ENCODE peak calls at places on chromosomes 6 and 20, in seven cellular contexts. W is IMR-90, X is mesendoderm, L is H9, N is neuronal stem cell, I is H1, E is trophoblast cell. C is an unnamed sample.

GRCh38 chr6:37506479-37506878 is 6.8 kb upstream of the CCDC167 start:
- DNase-seq in W (no peak), X (no peak), L (no peak), N (no peak), I (no peak), E (no peak), C (no peak)

GRCh38 chr6:8027965-8028651 is 36.1 kb downstream of the BLOC1S5 start:
- DNase-seq in W (peak; percentile 38), X (no peak), L (no peak), N (no peak), I (no peak), E (no peak), C (peak; percentile 44)

GRCh38 chr6:87698618-87699017 is 3.4 kb downstream of the AKIRIN2 start:
- DNase-seq in W (peak; percentile 40), X (no peak), L (no peak), N (no peak), I (no peak), E (no peak), C (peak; percentile 41)

GRCh38 chr6:40791004-40791403 is 203.8 kb upstream of the LRFN2 start:
- DNase-seq in W (no peak), X (peak; percentile 99), L (peak; percentile 36), N (no peak), I (no peak), E (no peak), C (peak; percentile 16)

GRCh38 chr6:2375443-2375842 is 130.0 kb upstream of the GMDS start:
- DNase-seq in W (no peak), X (no peak), L (no peak), N (no peak), I (no peak), E (no peak), C (no peak)

GRCh38 chr20:31872406-31872805 is 2.0 kb downstream of the TTLL9 start:
- DNase-seq in W (no peak), X (no peak), L (no peak), N (no peak), I (no peak), E (no peak), C (no peak)

GRCh38 chr20:53399592-53400335 is 193.9 kb downstream of the ZNF217 start:
- DNase-seq in W (no peak), X (no peak), L (no peak), N (no peak), I (no peak), E (no peak), C (no peak)

GRCh38 chr6:139778113-139778512 is 403.7 kb upstream of the CITED2 start:
- DNase-seq in W (no peak), X (no peak), L (no peak), N (no peak), I (no peak), E (no peak), C (no peak)

GRCh38 chr20:41081276-41081814 is 52.7 kb downstream of the TOP1 start:
- DNase-seq in W (peak; percentile 82), X (no peak), L (no peak), N (no peak), I (no peak), E (no peak), C (peak; percentile 50)

GRCh38 chr6:113809818-113810217 is 47.3 kb upstream of the MARCKS start:
- DNase-seq in W (no peak), X (no peak), L (no peak), N (no peak), I (no peak), E (no peak), C (no peak)

GRCh38 chr6:22194188-22194921 is 102.5 kb downstream of the PRL start:
- DNase-seq in W (peak; percentile 72), X (no peak), L (no peak), N (no peak), I (no peak), E (no peak), C (no peak)

GRCh38 chr20:41005361-41005729 is 23.3 kb upstream of the TOP1 start:
- DNase-seq in W (peak; percentile 98), X (no peak), L (no peak), N (no peak), I (no peak), E (no peak), C (peak; percentile 98)

GRCh38 chr6:6661684-6662083 is 73.2 kb downstream of the LY86 start:
- DNase-seq in W (peak; percentile 8), X (no peak), L (no peak), N (no peak), I (no peak), E (peak; percentile 28), C (peak; percentile 45)

GRCh38 chr6:20242397-20242796 is 30.1 kb upstream of the MBOAT1 start:
- DNase-seq in W (no peak), X (no peak), L (no peak), N (no peak), I (no peak), E (no peak), C (no peak)

GRCh38 chr20:17995967-17996819 is 27.4 kb downstream of the MGME1 start:
- DNase-seq in W (peak; percentile 74), X (peak; percentile 62), L (no peak), N (peak; percentile 41), I (no peak), E (peak; percentile 44), C (peak; percentile 61)

GRCh38 chr6:167703781-167704180 is 122.9 kb upstream of the AFDN start:
- DNase-seq in W (no peak), X (no peak), L (peak; percentile 20), N (no peak), I (no peak), E (no peak), C (no peak)

GRCh38 chr6:17395112-17395511 is 1.7 kb downstream of the CAP2 start:
- DNase-seq in W (no peak), X (no peak), L (no peak), N (no peak), I (no peak), E (no peak), C (no peak)

GRCh38 chr6:138235205-138235604 is 16.9 kb upstream of the PBOV1 start:
- DNase-seq in W (no peak), X (no peak), L (no peak), N (no peak), I (no peak), E (no peak), C (no peak)

GRCh38 chr6:90415178-90415577 is 118.5 kb upstream of the BACH2 start:
- DNase-seq in W (no peak), X (no peak), L (no peak), N (no peak), I (no peak), E (no peak), C (no peak)

GRCh38 chr6:90502866-90503407 is 83.9 kb downstream of the MAP3K7 start:
- DNase-seq in W (peak; percentile 4), X (peak; percentile 94), L (no peak), N (no peak), I (no peak), E (no peak), C (no peak)

GRCh38 chr6:111880181-111880944 is 7.1 kb upstream of the FYN start:
- DNase-seq in W (peak; percentile 54), X (peak; percentile 28), L (no peak), N (no peak), I (no peak), E (peak; percentile 5), C (no peak)

GRCh38 chr20:15767636-15768369 is 805.4 kb downstream of the KIF16B start:
- DNase-seq in W (no peak), X (no peak), L (no peak), N (no peak), I (no peak), E (no peak), C (no peak)

GRCh38 chr6:33837971-33838665 is 34.3 kb upstream of the MLN start:
- DNase-seq in W (peak; percentile 56), X (peak; percentile 81), L (no peak), N (no peak), I (no peak), E (peak; percentile 24), C (peak; percentile 64)

GRCh38 chr6:81892911-81893310 is 140.4 kb upstream of the TENT5A start:
- DNase-seq in W (no peak), X (peak; percentile 87), L (no peak), N (no peak), I (no peak), E (no peak), C (no peak)

GRCh38 chr6:102907181-102907580 is 1513.7 kb downstream of the GRIK2 start:
- DNase-seq in W (no peak), X (peak; percentile 34), L (peak; percentile 61), N (no peak), I (peak; percentile 7), E (no peak), C (no peak)

GRCh38 chr20:38130687-38131587 is 34.1 kb downstream of the TGM2 start:
- DNase-seq in W (no peak), X (no peak), L (no peak), N (no peak), I (no peak), E (no peak), C (no peak)

GRCh38 chr6:144931172-144932035 is 646.3 kb downstream of the UTRN start:
- DNase-seq in W (peak; percentile 36), X (peak; percentile 45), L (peak; percentile 39), N (no peak), I (no peak), E (peak; percentile 12), C (peak; percentile 37)

DNA sequence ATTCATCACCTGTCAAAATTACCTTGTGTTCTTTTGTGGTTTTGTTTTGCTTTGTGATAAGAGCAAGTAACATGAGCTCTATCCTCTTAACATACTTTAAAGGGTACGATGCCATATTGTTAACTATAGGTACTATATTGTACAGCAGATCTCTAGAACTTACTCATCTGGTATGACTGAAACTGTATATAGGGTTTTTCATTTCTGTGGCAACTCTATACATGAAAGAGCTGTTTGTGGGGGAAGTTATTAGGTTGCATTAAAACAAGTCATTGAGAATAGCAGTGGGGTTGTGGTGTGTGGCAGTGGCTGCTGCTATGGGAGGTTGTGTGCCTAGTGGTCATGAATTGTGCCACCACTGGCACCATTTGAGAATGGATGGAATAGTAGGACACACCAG is 268.4 kb downstream of the KCNQ5 start:
- DNase-seq in W (no peak), X (no peak), L (no peak), N (no peak), I (no peak), E (no peak), C (no peak)
- H2BK120ac ChIP-seq in W (no peak overlapping the region), X (no peak overlapping the region), L (no peak overlapping the region), N (no peak overlapping the region), I (no peak overlapping the region), E (no peak overlapping the region), C (no peak overlapping the region)

GRCh38 chr6:14278436-14278835 is 160.9 kb downstream of the CD83 start:
- DNase-seq in W (no peak), X (no peak), L (peak; percentile 55), N (no peak), I (no peak), E (no peak), C (no peak)
- H2BK120ac ChIP-seq in W (no peak overlapping the region), X (no peak overlapping the region), L (no peak overlapping the region), N (no peak overlapping the region), I (no peak overlapping the region), E (no peak overlapping the region), C (no peak overlapping the region)

GRCh38 chr20:51583073-51583472 is 40.6 kb upstream of the NFATC2 start:
- DNase-seq in W (no peak), X (no peak), L (no peak), N (no peak), I (no peak), E (no peak), C (no peak)
- H2BK120ac ChIP-seq in W (no peak overlapping the region), X (no peak overlapping the region), L (no peak overlapping the region), N (no peak overlapping the region), I (no peak overlapping the region), E (peak overlapping the region; percentile 39), C (no peak overlapping the region)

DNA sequence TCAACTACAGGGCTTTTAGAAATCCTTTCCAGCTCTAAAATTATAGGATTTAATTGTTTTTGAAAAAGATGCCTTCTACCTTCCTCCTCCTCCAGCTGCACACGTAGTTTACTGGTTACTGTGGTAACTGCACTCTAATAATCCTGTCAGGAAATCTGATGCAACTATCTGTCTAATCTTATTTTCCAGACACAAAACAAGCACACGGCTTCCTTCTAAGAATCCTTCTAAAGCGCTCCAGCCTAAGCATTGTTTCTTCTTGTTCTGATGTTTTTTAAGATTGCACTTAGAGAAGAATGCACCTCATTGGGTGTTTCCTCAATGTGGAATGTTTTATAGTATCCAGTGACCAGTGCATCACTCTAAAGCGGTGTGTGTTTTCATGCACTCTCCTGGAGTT is 63.6 kb downstream of the CARMIL1 start:
- DNase-seq in W (peak; percentile 24), X (no peak), L (no peak), N (no peak), I (no peak), E (no peak), C (peak; percentile 39)
- H2BK120ac ChIP-seq in W (no peak overlapping the region), X (no peak overlapping the region), L (no peak overlapping the region), N (no peak overlapping the region), I (no peak overlapping the region), E (no peak overlapping the region), C (no peak overlapping the region)